ENCODE peak calls at places on chromosomes 3 and 15, in four cellular contexts. X is upper lobe of right lung, A is left lung, J is HFF-Myc. O is an unnamed sample.

GRCh38 chr3:43223670-43224364 is 62.5 kb upstream of the SNRK start:
- DNase-seq in X (no peak), A (no peak), J (no peak), O (no peak)

GRCh38 chr15:74308643-74308945 is 58.9 kb downstream of the CYP11A1 start:
- DNase-seq in X (no peak), A (no peak), J (no peak), O (no peak)

GRCh38 chr3:143413372-143413771 is 293.8 kb downstream of the CHST2 start:
- DNase-seq in X (no peak), A (no peak), J (no peak), O (no peak)

GRCh38 chr3:64684715-64685261 is 3.0 kb downstream of the ADAMTS9 start:
- DNase-seq in X (peak; percentile 76), A (peak; percentile 50), J (no peak), O (peak; percentile 12)

GRCh38 chr15:43517354-43518072 is at the start of gene MAP1A:
- DNase-seq in X (peak; percentile 64), A (no peak), J (no peak), O (no peak)

GRCh38 chr15:66067687-66068086 is 185.9 kb downstream of the MEGF11 start:
- DNase-seq in X (no peak), A (no peak), J (no peak), O (no peak)

GRCh38 chr3:166360702-166361101 is 523.5 kb upstream of the BCHE start:
- DNase-seq in X (no peak), A (no peak), J (no peak), O (no peak)

GRCh38 chr3:31483776-31484175 is 48.9 kb upstream of the STT3B start:
- DNase-seq in X (no peak), A (no peak), J (no peak), O (no peak)

GRCh38 chr3:190863119-190863465 is 598 bp upstream of the GMNC start:
- DNase-seq in X (no peak), A (no peak), J (no peak), O (no peak)

GRCh38 chr15:41933771-41934170 is 38.6 kb downstream of the EHD4 start:
- DNase-seq in X (no peak), A (no peak), J (no peak), O (no peak)

GRCh38 chr3:126181398-126181725 is 976 bp upstream of the ALDH1L1 start:
- DNase-seq in X (no peak), A (no peak), J (no peak), O (no peak)

GRCh38 chr3:61828880-61829279 is 267.5 kb downstream of the PTPRG start:
- DNase-seq in X (no peak), A (no peak), J (no peak), O (no peak)

GRCh38 chr3:184176377-184177330 is 2.0 kb downstream of the AP2M1 start:
- DNase-seq in X (peak; percentile 74), A (peak; percentile 76), J (peak; percentile 75), O (no peak)

GRCh38 chr3:138187296-138188012 is at the start of gene ARMC8:
- DNase-seq in X (peak; percentile 80), A (peak; percentile 59), J (no peak), O (peak; percentile 42)

GRCh38 chr3:138642226-138642926 is 33.8 kb downstream of the FAIM start:
- DNase-seq in X (no peak), A (no peak), J (no peak), O (no peak)

GRCh38 chr3:13192471-13193213 is 119.4 kb upstream of the IQSEC1 start:
- DNase-seq in X (no peak), A (no peak), J (no peak), O (no peak)

GRCh38 chr15:70293138-70293537 is 195.4 kb upstream of the TLE3 start:
- DNase-seq in X (no peak), A (no peak), J (no peak), O (no peak)

GRCh38 chr3:72655151-72655551 is 193.1 kb downstream of the SHQ1 start:
- DNase-seq in X (no peak), A (no peak), J (no peak), O (peak; percentile 17)

GRCh38 chr3:63872135-63872924 is 8.7 kb downstream of the ATXN7 start:
- DNase-seq in X (no peak), A (no peak), J (peak; percentile 35), O (no peak)

GRCh38 chr3:86208782-86209181 is 782.2 kb downstream of the VGLL3 start:
- DNase-seq in X (no peak), A (no peak), J (no peak), O (no peak)

GRCh38 chr3:4704552-4704951 is 211.4 kb downstream of the ITPR1 start:
- DNase-seq in X (no peak), A (no peak), J (no peak), O (no peak)

GRCh38 chr3:5185093-5185673 is 2.3 kb upstream of the EDEM1 start:
- DNase-seq in X (no peak), A (no peak), J (no peak), O (no peak)

GRCh38 chr15:74200871-74201419 is 1.6 kb downstream of the STRA6 start:
- DNase-seq in X (no peak), A (no peak), J (no peak), O (no peak)

GRCh38 chr15:42141795-42142667 is 14.4 kb downstream of the PLA2G4F start:
- DNase-seq in X (peak; percentile 61), A (no peak), J (no peak), O (no peak)

GRCh38 chr3:158702815-158703481 is 29.3 kb downstream of the RARRES1 start:
- DNase-seq in X (no peak), A (no peak), J (no peak), O (no peak)

GRCh38 chr15:42059661-42060476 is 34.5 kb downstream of the PLA2G4D start:
- DNase-seq in X (peak; percentile 72), A (no peak), J (no peak), O (peak; percentile 59)

GRCh38 chr15:92968926-92969664 is 69.0 kb downstream of the CHD2 start:
- DNase-seq in X (no peak), A (no peak), J (no peak), O (no peak)

GRCh38 chr3:14926592-14926991 is 20.8 kb upstream of the NR2C2 start:
- DNase-seq in X (no peak), A (no peak), J (no peak), O (no peak)

GRCh38 chr15:31552482-31553099 is 226.0 kb downstream of the KLF13 start:
- DNase-seq in X (no peak), A (no peak), J (no peak), O (no peak)

GRCh38 chr3:27279153-27279552 is 90.0 kb downstream of the NEK10 start:
- DNase-seq in X (no peak), A (no peak), J (no peak), O (no peak)

GRCh38 chr3:58466899-58467563 is 24.9 kb upstream of the KCTD6 start:
- DNase-seq in X (no peak), A (no peak), J (no peak), O (no peak)

GRCh38 chr3:58463942-58464271 is 28.0 kb upstream of the KCTD6 start:
- DNase-seq in X (no peak), A (no peak), J (no peak), O (no peak)

GRCh38 chr3:58462829-58463180 is 29.1 kb upstream of the KCTD6 start:
- DNase-seq in X (no peak), A (no peak), J (no peak), O (no peak)

GRCh38 chr3:58463181-58463941 is 28.5 kb upstream of the KCTD6 start:
- DNase-seq in X (peak; percentile 84), A (peak; percentile 78), J (peak; percentile 58), O (peak; percentile 50)

DNA sequence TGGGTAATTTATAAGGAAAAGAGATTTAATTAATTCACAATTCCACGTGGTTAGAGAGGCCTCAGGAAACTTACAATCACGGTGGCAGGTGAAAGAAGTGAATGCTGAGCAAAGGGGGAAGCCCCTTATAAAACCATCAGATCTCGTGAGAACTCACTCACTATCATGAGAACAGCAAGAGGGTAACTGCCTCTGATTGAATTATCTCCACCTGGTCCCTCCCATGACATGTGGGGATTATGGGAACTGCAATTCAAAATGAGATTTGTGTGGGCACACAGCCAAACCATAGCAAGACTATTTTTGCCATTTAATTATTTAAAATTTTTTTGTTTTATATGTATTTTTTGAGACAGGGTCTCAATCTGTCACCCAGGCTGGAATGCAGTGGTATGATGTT is 27.0 kb upstream of the KCTD6 start:
- DNase-seq in X (no peak), A (no peak), J (no peak), O (no peak)
- TF ChIP-seq CTCF in X (no peak), A (no peak), J (no peak), O (no peak)

GRCh38 chr15:40803688-40804087 is 3.2 kb upstream of the ZFYVE19 start:
- DNase-seq in X (no peak), A (peak; percentile 12), J (no peak), O (no peak)
- TF ChIP-seq CTCF in X (no peak), A (no peak), J (no peak), O (no peak)

GRCh38 chr3:40780341-40780800 is 255.6 kb downstream of the ZNF621 start:
- DNase-seq in X (peak; percentile 82), A (peak; percentile 68), J (no peak), O (no peak)

GRCh38 chr3:40779039-40779438 is 254.3 kb downstream of the ZNF621 start:
- DNase-seq in X (no peak), A (no peak), J (no peak), O (no peak)

GRCh38 chr3:40780801-40781406 is 256.1 kb downstream of the ZNF621 start:
- DNase-seq in X (no peak), A (peak; percentile 52), J (peak; percentile 15), O (no peak)

DNA sequence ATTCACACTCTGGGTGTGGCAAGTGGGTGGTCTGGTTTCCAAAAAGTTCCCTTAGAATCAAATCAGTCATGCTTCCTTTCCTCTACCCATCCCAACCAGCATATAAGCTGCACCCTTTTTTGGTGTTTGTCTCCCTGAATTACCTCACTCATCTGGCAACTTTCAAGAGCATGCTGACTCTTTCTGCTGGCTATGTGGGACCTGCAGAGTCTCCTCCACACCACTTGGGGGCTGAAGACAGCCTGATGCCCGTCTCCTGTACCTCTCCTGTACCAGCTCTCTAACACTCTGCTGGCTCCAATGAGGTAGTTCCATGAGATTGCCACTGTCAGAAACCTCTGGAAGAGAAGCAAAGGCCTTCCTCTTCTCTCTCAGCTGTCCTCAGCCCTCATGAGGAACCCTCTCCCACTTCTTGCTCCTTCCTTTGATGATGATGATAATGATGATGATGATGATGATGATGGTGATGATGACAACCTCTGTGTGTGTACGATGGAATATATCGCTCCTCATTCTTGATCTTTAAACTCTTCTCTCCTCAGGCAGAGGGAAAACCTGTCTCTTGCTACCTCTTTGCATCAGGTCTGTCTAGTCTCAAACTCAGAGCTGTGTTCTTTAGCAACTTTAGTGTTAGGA is 257.4 kb downstream of the ZNF621 start:
- DNase-seq in X (no peak), A (no peak), J (no peak), O (no peak)
- TF ChIP-seq CTCF in X (no peak), A (no peak), J (no peak), O (peak; percentile 25)

GRCh38 chr3:107662109-107662477 is 139.3 kb downstream of the BBX start:
- DNase-seq in X (no peak), A (no peak), J (no peak), O (no peak)

GRCh38 chr3:107661447-107662108 is 138.8 kb downstream of the BBX start:
- DNase-seq in X (no peak), A (no peak), J (no peak), O (no peak)

GRCh38 chr3:107664614-107665013 is 141.9 kb downstream of the BBX start:
- DNase-seq in X (no peak), A (no peak), J (no peak), O (no peak)

GRCh38 chr3:107662586-107662985 is 139.8 kb downstream of the BBX start:
- DNase-seq in X (no peak), A (no peak), J (no peak), O (no peak)

GRCh38 chr3:107663266-107663665 is 140.5 kb downstream of the BBX start:
- DNase-seq in X (no peak), A (no peak), J (no peak), O (no peak)
- TF ChIP-seq CTCF in X (no peak), A (no peak), J (no peak), O (no peak)

GRCh38 chr15:32898414-32898813 is 180.6 kb downstream of the GREM1 start:
- DNase-seq in X (no peak), A (no peak), J (no peak), O (no peak)
- TF ChIP-seq CTCF in X (no peak), A (no peak), J (no peak), O (no peak)